ENCODE peak calls at places on chromosomes 4 and X, in six cellular contexts. One of them, this sample, is unnamed.

GRCh38 chr4:163132469-163133222 is 34.0 kb downstream of the NAF1 start:
- DNase-seq in EL: no peak
- DNase-seq in HFFc6: no peak
- DNase-seq in stomach: no peak
- DNase-seq in naive thymus-derived CD8-positive, alpha-beta T cell: no peak
- DNase-seq in brain microvascular endothelial cell: no peak
- DNase-seq in this sample: no peak

GRCh38 chrX:152642931-152643525 is 5.3 kb downstream of the GABRQ start:
- DNase-seq in stomach: no peak
- DNase-seq in naive thymus-derived CD8-positive, alpha-beta T cell: no peak
- DNase-seq in EL: no peak
- DNase-seq in HFFc6: no peak
- DNase-seq in brain microvascular endothelial cell: no peak
- DNase-seq in this sample: no peak

GRCh38 chrX:154417157-154417556 is 5.8 kb downstream of the TAFAZZIN start:
- DNase-seq in stomach: no peak
- DNase-seq in HFFc6: no peak
- DNase-seq in brain microvascular endothelial cell: no peak
- DNase-seq in EL: no peak
- DNase-seq in naive thymus-derived CD8-positive, alpha-beta T cell: no peak
- DNase-seq in this sample: no peak

GRCh38 chr4:159141193-159141592 is 38.3 kb downstream of the RAPGEF2 start:
- DNase-seq in EL: peak
- DNase-seq in stomach: no peak
- DNase-seq in naive thymus-derived CD8-positive, alpha-beta T cell: no peak
- DNase-seq in HFFc6: no peak
- DNase-seq in brain microvascular endothelial cell: peak
- DNase-seq in this sample: no peak

GRCh38 chr4:21778702-21779101 is 169.9 kb downstream of the KCNIP4 start:
- DNase-seq in stomach: no peak
- DNase-seq in EL: no peak
- DNase-seq in HFFc6: no peak
- DNase-seq in naive thymus-derived CD8-positive, alpha-beta T cell: no peak
- DNase-seq in brain microvascular endothelial cell: no peak
- DNase-seq in this sample: no peak

GRCh38 chr4:150366487-150366999 is 215.4 kb upstream of the MAB21L2 start:
- DNase-seq in EL: no peak
- DNase-seq in stomach: no peak
- DNase-seq in HFFc6: no peak
- DNase-seq in brain microvascular endothelial cell: no peak
- DNase-seq in naive thymus-derived CD8-positive, alpha-beta T cell: no peak
- DNase-seq in this sample: no peak

GRCh38 chr4:90580271-90580825 is 453.2 kb downstream of the CCSER1 start:
- DNase-seq in naive thymus-derived CD8-positive, alpha-beta T cell: no peak
- DNase-seq in EL: no peak
- DNase-seq in brain microvascular endothelial cell: no peak
- DNase-seq in stomach: no peak
- DNase-seq in HFFc6: no peak
- DNase-seq in this sample: no peak

GRCh38 chr4:94757192-94758140 is at the start of gene BMPR1B:
- DNase-seq in brain microvascular endothelial cell: peak
- DNase-seq in EL: peak
- DNase-seq in HFFc6: peak
- DNase-seq in naive thymus-derived CD8-positive, alpha-beta T cell: no peak
- DNase-seq in stomach: no peak
- DNase-seq in this sample: no peak

GRCh38 chr4:89324671-89325070 is 17.1 kb upstream of the GPRIN3 start:
- DNase-seq in naive thymus-derived CD8-positive, alpha-beta T cell: no peak
- DNase-seq in stomach: no peak
- DNase-seq in EL: no peak
- DNase-seq in brain microvascular endothelial cell: peak
- DNase-seq in HFFc6: no peak
- DNase-seq in this sample: no peak

GRCh38 chrX:55057691-55058249 is 17.1 kb upstream of the PAGE2B start:
- DNase-seq in HFFc6: peak
- DNase-seq in brain microvascular endothelial cell: peak
- DNase-seq in EL: peak
- DNase-seq in naive thymus-derived CD8-positive, alpha-beta T cell: peak
- DNase-seq in stomach: no peak
- DNase-seq in this sample: peak

GRCh38 chr4:158532556-158533231 is 11.0 kb downstream of the RXFP1 start:
- DNase-seq in EL: no peak
- DNase-seq in stomach: no peak
- DNase-seq in brain microvascular endothelial cell: no peak
- DNase-seq in naive thymus-derived CD8-positive, alpha-beta T cell: no peak
- DNase-seq in HFFc6: no peak
- DNase-seq in this sample: no peak

GRCh38 chr4:168309781-168310180 is 8.8 kb downstream of the DDX60 start:
- DNase-seq in brain microvascular endothelial cell: no peak
- DNase-seq in EL: no peak
- DNase-seq in stomach: no peak
- DNase-seq in naive thymus-derived CD8-positive, alpha-beta T cell: no peak
- DNase-seq in HFFc6: no peak
- DNase-seq in this sample: no peak

GRCh38 chr4:26557164-26557563 is 26.7 kb upstream of the TBC1D19 start:
- DNase-seq in HFFc6: peak
- DNase-seq in stomach: no peak
- DNase-seq in brain microvascular endothelial cell: peak
- DNase-seq in EL: peak
- DNase-seq in naive thymus-derived CD8-positive, alpha-beta T cell: no peak
- DNase-seq in this sample: no peak

GRCh38 chrX:3299626-3300025 is 46.8 kb downstream of the MXRA5 start:
- DNase-seq in stomach: no peak
- DNase-seq in brain microvascular endothelial cell: no peak
- DNase-seq in HFFc6: peak
- DNase-seq in naive thymus-derived CD8-positive, alpha-beta T cell: no peak
- DNase-seq in EL: no peak
- DNase-seq in this sample: no peak

GRCh38 chrX:24982306-24982965 is 33.3 kb downstream of the ARX start:
- DNase-seq in brain microvascular endothelial cell: no peak
- DNase-seq in stomach: no peak
- DNase-seq in HFFc6: peak
- DNase-seq in naive thymus-derived CD8-positive, alpha-beta T cell: no peak
- DNase-seq in EL: no peak
- DNase-seq in this sample: no peak

GRCh38 chr4:169333265-169333664 is 62.5 kb upstream of the SH3RF1 start:
- DNase-seq in EL: no peak
- DNase-seq in HFFc6: no peak
- DNase-seq in stomach: no peak
- DNase-seq in brain microvascular endothelial cell: no peak
- DNase-seq in naive thymus-derived CD8-positive, alpha-beta T cell: no peak
- DNase-seq in this sample: no peak

GRCh38 chrX:149513713-149514427 is 8.8 kb upstream of the IDS start:
- DNase-seq in stomach: no peak
- DNase-seq in brain microvascular endothelial cell: no peak
- DNase-seq in EL: no peak
- DNase-seq in naive thymus-derived CD8-positive, alpha-beta T cell: no peak
- DNase-seq in HFFc6: no peak
- DNase-seq in this sample: no peak

GRCh38 chrX:110743679-110744340 is 51.8 kb downstream of the CHRDL1 start:
- DNase-seq in brain microvascular endothelial cell: no peak
- DNase-seq in EL: peak
- DNase-seq in HFFc6: no peak
- DNase-seq in naive thymus-derived CD8-positive, alpha-beta T cell: no peak
- DNase-seq in stomach: no peak
- DNase-seq in this sample: no peak

GRCh38 chrX:11908371-11908770 is 150.3 kb downstream of the MSL3 start:
- DNase-seq in naive thymus-derived CD8-positive, alpha-beta T cell: peak
- DNase-seq in HFFc6: peak
- DNase-seq in stomach: no peak
- DNase-seq in brain microvascular endothelial cell: peak
- DNase-seq in EL: peak
- DNase-seq in this sample: no peak

GRCh38 chrX:104324871-104325585 is 70.3 kb upstream of the ESX1 start:
- DNase-seq in brain microvascular endothelial cell: no peak
- DNase-seq in EL: peak
- DNase-seq in naive thymus-derived CD8-positive, alpha-beta T cell: no peak
- DNase-seq in HFFc6: no peak
- DNase-seq in stomach: no peak
- DNase-seq in this sample: no peak

GRCh38 chr4:101346562-101347266 is 612 bp downstream of the PPP3CA start:
- DNase-seq in EL: peak
- DNase-seq in brain microvascular endothelial cell: peak
- DNase-seq in HFFc6: peak
- DNase-seq in stomach: peak
- DNase-seq in naive thymus-derived CD8-positive, alpha-beta T cell: peak
- DNase-seq in this sample: peak

GRCh38 chr4:75995727-75996126 is 5.0 kb upstream of the SDAD1 start:
- DNase-seq in stomach: no peak
- DNase-seq in naive thymus-derived CD8-positive, alpha-beta T cell: no peak
- DNase-seq in HFFc6: peak
- DNase-seq in EL: peak
- DNase-seq in brain microvascular endothelial cell: peak
- DNase-seq in this sample: no peak

GRCh38 chr4:53937918-53938317 is 126.5 kb downstream of the CHIC2 start:
- DNase-seq in EL: peak
- DNase-seq in brain microvascular endothelial cell: peak
- DNase-seq in stomach: no peak
- DNase-seq in naive thymus-derived CD8-positive, alpha-beta T cell: no peak
- DNase-seq in HFFc6: peak
- DNase-seq in this sample: no peak

GRCh38 chr4:71211748-71212147 is 127.1 kb upstream of the SLC4A4 start:
- DNase-seq in HFFc6: no peak
- DNase-seq in EL: no peak
- DNase-seq in naive thymus-derived CD8-positive, alpha-beta T cell: no peak
- DNase-seq in brain microvascular endothelial cell: no peak
- DNase-seq in stomach: no peak
- DNase-seq in this sample: no peak

GRCh38 chr4:14816592-14817273 is 185.5 kb upstream of the CPEB2 start:
- DNase-seq in brain microvascular endothelial cell: no peak
- DNase-seq in HFFc6: no peak
- DNase-seq in stomach: no peak
- DNase-seq in EL: no peak
- DNase-seq in naive thymus-derived CD8-positive, alpha-beta T cell: no peak
- DNase-seq in this sample: no peak

GRCh38 chrX:106415276-106415895 is 196.4 kb upstream of the RADX start:
- DNase-seq in brain microvascular endothelial cell: peak
- DNase-seq in naive thymus-derived CD8-positive, alpha-beta T cell: peak
- DNase-seq in stomach: no peak
- DNase-seq in EL: peak
- DNase-seq in HFFc6: peak
- DNase-seq in this sample: no peak

GRCh38 chr4:169662226-169662625 is 41.8 kb downstream of the CLCN3 start:
- DNase-seq in brain microvascular endothelial cell: no peak
- DNase-seq in naive thymus-derived CD8-positive, alpha-beta T cell: no peak
- DNase-seq in EL: no peak
- DNase-seq in stomach: no peak
- DNase-seq in HFFc6: no peak
- DNase-seq in this sample: no peak

GRCh38 chr4:53060278-53060677 is 198.2 kb downstream of the RASL11B start:
- DNase-seq in naive thymus-derived CD8-positive, alpha-beta T cell: no peak
- DNase-seq in HFFc6: no peak
- DNase-seq in brain microvascular endothelial cell: no peak
- DNase-seq in stomach: no peak
- DNase-seq in EL: no peak
- DNase-seq in this sample: no peak

GRCh38 chrX:33379839-33380238 is 168.5 kb upstream of the DMD start:
- DNase-seq in naive thymus-derived CD8-positive, alpha-beta T cell: no peak
- DNase-seq in EL: no peak
- DNase-seq in HFFc6: no peak
- DNase-seq in stomach: no peak
- DNase-seq in brain microvascular endothelial cell: no peak
- DNase-seq in this sample: no peak